ENCODE peak calls at places on chromosome 21, in five cellular contexts. One of them, this sample, is unnamed.
A peak's percentile ranks its signal among the peaks of the same experiment; 100 is the strongest.

GRCh38 chr21:45234127-45234526 is 53.6 kb downstream of the POFUT2 start:
- DNase-seq in PC-9: no peak
- DNase-seq in fibroblast of lung: no peak
- DNase-seq in neural progenitor cell: no peak
- DNase-seq in HCT116: no peak
- DNase-seq in this sample: no peak

GRCh38 chr21:17818158-17819113 is 720 bp downstream of the C21orf91 start:
- DNase-seq in PC-9: peak; percentile 29
- DNase-seq in fibroblast of lung: peak; percentile 40
- DNase-seq in neural progenitor cell: peak; percentile 76
- DNase-seq in HCT116: no peak
- DNase-seq in this sample: no peak

GRCh38 chr21:45459171-45460010 is 54.4 kb downstream of the COL18A1 start:
- DNase-seq in PC-9: no peak
- DNase-seq in fibroblast of lung: no peak
- DNase-seq in neural progenitor cell: no peak
- DNase-seq in HCT116: no peak
- DNase-seq in this sample: no peak

GRCh38 chr21:29449306-29449940 is 150.7 kb downstream of the BACH1 start:
- DNase-seq in PC-9: no peak
- DNase-seq in fibroblast of lung: no peak
- DNase-seq in neural progenitor cell: no peak
- DNase-seq in HCT116: no peak
- DNase-seq in this sample: no peak

GRCh38 chr21:41316641-41317392 is at the start of gene FAM3B:
- DNase-seq in PC-9: peak; percentile 13
- DNase-seq in fibroblast of lung: no peak
- DNase-seq in neural progenitor cell: peak; percentile 69
- DNase-seq in HCT116: no peak
- DNase-seq in this sample: no peak

GRCh38 chr21:43361493-43362296 is 65.2 kb downstream of the SIK1 start:
- DNase-seq in PC-9: no peak
- DNase-seq in fibroblast of lung: no peak
- DNase-seq in neural progenitor cell: no peak
- DNase-seq in HCT116: no peak
- DNase-seq in this sample: no peak

GRCh38 chr21:45329261-45330074 is 41.8 kb upstream of the POFUT2 start:
- DNase-seq in PC-9: peak; percentile 46
- DNase-seq in fibroblast of lung: no peak
- DNase-seq in neural progenitor cell: no peak
- DNase-seq in HCT116: no peak
- DNase-seq in this sample: no peak

GRCh38 chr21:45993210-45994085 is 11.9 kb downstream of the COL6A1 start:
- DNase-seq in PC-9: no peak
- DNase-seq in fibroblast of lung: no peak
- DNase-seq in neural progenitor cell: no peak
- DNase-seq in HCT116: no peak
- DNase-seq in this sample: no peak

GRCh38 chr21:42513985-42514882 is 582 bp downstream of the SLC37A1 start:
- DNase-seq in PC-9: peak; percentile 42
- DNase-seq in fibroblast of lung: peak; percentile 24
- DNase-seq in neural progenitor cell: peak; percentile 61
- DNase-seq in HCT116: no peak
- DNase-seq in this sample: no peak

GRCh38 chr21:20856926-20857325 is 141.3 kb upstream of the NCAM2 start:
- DNase-seq in PC-9: no peak
- DNase-seq in fibroblast of lung: no peak
- DNase-seq in neural progenitor cell: no peak
- DNase-seq in HCT116: no peak
- DNase-seq in this sample: no peak

GRCh38 chr21:40324389-40324788 is 457.2 kb downstream of the PCP4 start:
- DNase-seq in PC-9: no peak
- DNase-seq in fibroblast of lung: no peak
- DNase-seq in neural progenitor cell: no peak
- DNase-seq in HCT116: no peak
- DNase-seq in this sample: no peak

GRCh38 chr21:45543371-45543709 is 1.1 kb upstream of the SLC19A1 start:
- DNase-seq in PC-9: no peak
- DNase-seq in fibroblast of lung: no peak
- DNase-seq in neural progenitor cell: no peak
- DNase-seq in HCT116: no peak
- DNase-seq in this sample: no peak

GRCh38 chr21:42931560-42932235 is 6.3 kb upstream of the ERVH48-1 start:
- DNase-seq in PC-9: no peak
- DNase-seq in fibroblast of lung: no peak
- DNase-seq in neural progenitor cell: no peak
- DNase-seq in HCT116: no peak
- DNase-seq in this sample: no peak

GRCh38 chr21:46185717-46186116 is 1.5 kb upstream of the SPATC1L start:
- DNase-seq in PC-9: no peak
- DNase-seq in fibroblast of lung: no peak
- DNase-seq in neural progenitor cell: no peak
- DNase-seq in HCT116: no peak
- DNase-seq in this sample: no peak

GRCh38 chr21:15183712-15184353 is 119.0 kb upstream of the NRIP1 start:
- DNase-seq in PC-9: no peak
- DNase-seq in fibroblast of lung: no peak
- DNase-seq in neural progenitor cell: no peak
- DNase-seq in HCT116: no peak
- DNase-seq in this sample: no peak

GRCh38 chr21:45456014-45456835 is 51.3 kb downstream of the COL18A1 start:
- DNase-seq in PC-9: no peak
- DNase-seq in fibroblast of lung: no peak
- DNase-seq in neural progenitor cell: no peak
- DNase-seq in HCT116: no peak
- DNase-seq in this sample: no peak

GRCh38 chr21:46515109-46515508 is 56.4 kb downstream of the DIP2A start:
- DNase-seq in PC-9: no peak
- DNase-seq in fibroblast of lung: peak; percentile 35
- DNase-seq in neural progenitor cell: no peak
- DNase-seq in HCT116: no peak
- DNase-seq in this sample: no peak

GRCh38 chr21:23740463-23740862 is 1866.8 kb downstream of the MRPL39 start:
- DNase-seq in PC-9: no peak
- DNase-seq in fibroblast of lung: no peak
- DNase-seq in neural progenitor cell: no peak
- DNase-seq in HCT116: no peak
- DNase-seq in this sample: no peak

GRCh38 chr21:45469273-45470086 is 64.5 kb downstream of the COL18A1 start:
- DNase-seq in PC-9: no peak
- DNase-seq in fibroblast of lung: no peak
- DNase-seq in neural progenitor cell: peak; percentile 83
- DNase-seq in HCT116: no peak
- DNase-seq in this sample: no peak

GRCh38 chr21:41631564-41632461 is 123.9 kb upstream of the TMPRSS2 start:
- DNase-seq in PC-9: peak; percentile 91
- DNase-seq in fibroblast of lung: peak; percentile 53
- DNase-seq in neural progenitor cell: no peak
- DNase-seq in HCT116: no peak
- DNase-seq in this sample: no peak

GRCh38 chr21:29656504-29657227 is 283.1 kb downstream of the GRIK1 start:
- DNase-seq in PC-9: peak; percentile 2
- DNase-seq in fibroblast of lung: peak; percentile 98
- DNase-seq in neural progenitor cell: no peak
- DNase-seq in HCT116: no peak
- DNase-seq in this sample: no peak

GRCh38 chr21:41816583-41817165 is 49.8 kb upstream of the RIPK4 start:
- DNase-seq in PC-9: peak; percentile 19
- DNase-seq in fibroblast of lung: peak; percentile 42
- DNase-seq in neural progenitor cell: peak; percentile 77
- DNase-seq in HCT116: no peak
- DNase-seq in this sample: no peak

GRCh38 chr21:43864313-43864805 is 664 bp upstream of the AGPAT3 start:
- DNase-seq in PC-9: peak; percentile 54
- DNase-seq in fibroblast of lung: peak; percentile 21
- DNase-seq in neural progenitor cell: peak; percentile 47
- DNase-seq in HCT116: peak; percentile 60
- DNase-seq in this sample: no peak

GRCh38 chr21:30348506-30348905 is at the start of gene KRTAP23-1:
- DNase-seq in PC-9: no peak
- DNase-seq in fibroblast of lung: no peak
- DNase-seq in neural progenitor cell: no peak
- DNase-seq in HCT116: no peak
- DNase-seq in this sample: no peak

GRCh38 chr21:8993284-8993942 is 1528.0 kb upstream of the TPTE start:
- DNase-seq in PC-9: no peak
- DNase-seq in fibroblast of lung: no peak
- DNase-seq in neural progenitor cell: no peak
- DNase-seq in HCT116: no peak
- DNase-seq in this sample: no peak
- H3K9me3 ChIP-seq in PC-9: no peaks in the 10 kb centered on the region
- H3K9me3 ChIP-seq in fibroblast of lung: peaks cover 11% of the 10 kb centered on the region
- H3K9me3 ChIP-seq in neural progenitor cell: peaks cover 52% of the 10 kb centered on the region
- H3K9me3 ChIP-seq in HCT116: peaks cover 41% of the 10 kb centered on the region
- H3K9me3 ChIP-seq in this sample: no peaks in the 10 kb centered on the region

DNA sequence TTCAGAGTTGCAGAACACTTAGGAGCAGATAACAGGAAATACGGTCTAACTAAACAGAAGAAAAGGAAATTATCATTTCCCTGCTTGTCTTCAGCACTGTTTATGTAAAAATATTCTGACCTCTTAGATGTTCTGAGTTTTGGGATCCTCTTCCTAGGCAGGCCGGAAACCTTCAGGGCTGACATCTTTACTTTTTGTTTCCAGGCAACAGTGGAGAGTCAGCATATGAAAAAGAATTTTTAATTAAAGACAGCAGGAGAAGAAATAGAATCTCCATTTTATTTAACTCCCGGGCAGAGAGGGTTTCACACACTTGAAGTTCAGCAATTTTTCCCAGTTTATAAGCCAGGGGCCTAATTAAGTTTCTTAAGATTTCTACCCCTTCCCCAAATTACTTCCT is 5.1 kb upstream of the RIPPLY3 start:
- DNase-seq in PC-9: no peak
- DNase-seq in fibroblast of lung: no peak
- DNase-seq in neural progenitor cell: no peak
- DNase-seq in HCT116: no peak
- DNase-seq in this sample: peak; percentile 89
- TF ChIP-seq EZH2 in PC-9: no peak
- TF ChIP-seq EZH2 in fibroblast of lung: no peak
- TF ChIP-seq EZH2 in neural progenitor cell: no peak
- TF ChIP-seq EZH2 in HCT116: no peak
- TF ChIP-seq EZH2 in this sample: no peak

DNA sequence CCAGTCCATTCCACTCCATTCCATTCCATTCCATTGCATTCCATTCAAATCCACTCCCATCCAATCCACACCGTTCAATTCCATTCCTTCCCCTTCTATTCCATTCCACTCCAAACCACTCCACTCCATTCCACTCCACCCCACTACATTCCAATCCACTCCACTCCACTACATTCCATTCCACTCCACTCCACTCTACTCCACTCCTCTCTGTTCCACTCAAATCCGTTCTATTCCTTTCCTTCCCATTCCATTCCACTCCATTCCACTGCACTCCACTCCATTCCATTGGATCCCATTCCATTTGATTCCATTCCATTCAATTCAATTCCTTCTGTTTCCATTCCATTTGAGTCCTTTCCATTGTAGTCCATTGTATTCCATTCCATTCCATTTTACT is 2568.3 kb upstream of the TPTE start:
- DNase-seq in PC-9: no peak
- DNase-seq in fibroblast of lung: no peak
- DNase-seq in neural progenitor cell: no peak
- DNase-seq in HCT116: no peak
- DNase-seq in this sample: no peak
- H3K9me3 ChIP-seq in PC-9: peaks cover 49% of the 10 kb centered on the region
- H3K9me3 ChIP-seq in fibroblast of lung: peaks cover 30% of the 10 kb centered on the region
- H3K9me3 ChIP-seq in neural progenitor cell: peaks cover 93% of the 10 kb centered on the region
- H3K9me3 ChIP-seq in HCT116: peaks cover 100% of the 10 kb centered on the region
- H3K9me3 ChIP-seq in this sample: peaks cover 38% of the 10 kb centered on the region

GRCh38 chr21:31624961-31625491 is 34.5 kb upstream of the SOD1 start:
- DNase-seq in PC-9: no peak
- DNase-seq in fibroblast of lung: no peak
- DNase-seq in neural progenitor cell: no peak
- DNase-seq in HCT116: no peak
- DNase-seq in this sample: no peak

GRCh38 chr21:31622397-31622796 is 37.1 kb upstream of the SOD1 start:
- DNase-seq in PC-9: no peak
- DNase-seq in fibroblast of lung: no peak
- DNase-seq in neural progenitor cell: no peak
- DNase-seq in HCT116: no peak
- DNase-seq in this sample: no peak

GRCh38 chr21:31618696-31619430 is 40.6 kb upstream of the SOD1 start:
- DNase-seq in PC-9: no peak
- DNase-seq in fibroblast of lung: peak; percentile 6
- DNase-seq in neural progenitor cell: no peak
- DNase-seq in HCT116: no peak
- DNase-seq in this sample: no peak

GRCh38 chr21:31624181-31624580 is 35.3 kb upstream of the SOD1 start:
- DNase-seq in PC-9: no peak
- DNase-seq in fibroblast of lung: no peak
- DNase-seq in neural progenitor cell: no peak
- DNase-seq in HCT116: no peak
- DNase-seq in this sample: no peak

GRCh38 chr21:31623664-31624063 is 35.8 kb upstream of the SOD1 start:
- DNase-seq in PC-9: no peak
- DNase-seq in fibroblast of lung: no peak
- DNase-seq in neural progenitor cell: peak; percentile 50
- DNase-seq in HCT116: no peak
- DNase-seq in this sample: no peak
- TF ChIP-seq EZH2 in PC-9: no peak
- TF ChIP-seq EZH2 in fibroblast of lung: no peak
- TF ChIP-seq EZH2 in neural progenitor cell: no peak
- TF ChIP-seq EZH2 in HCT116: no peak
- TF ChIP-seq EZH2 in this sample: no peak

GRCh38 chr21:26447932-26448331 is 125.2 kb downstream of the CYYR1 start:
- DNase-seq in PC-9: no peak
- DNase-seq in fibroblast of lung: peak; percentile 25
- DNase-seq in neural progenitor cell: no peak
- DNase-seq in HCT116: no peak
- DNase-seq in this sample: no peak
- H3K9me3 ChIP-seq in PC-9: no peaks in the 10 kb centered on the region
- H3K9me3 ChIP-seq in fibroblast of lung: no peaks in the 10 kb centered on the region
- H3K9me3 ChIP-seq in neural progenitor cell: no peaks in the 10 kb centered on the region
- H3K9me3 ChIP-seq in HCT116: no peaks in the 10 kb centered on the region
- H3K9me3 ChIP-seq in this sample: no peaks in the 10 kb centered on the region

GRCh38 chr21:34923626-34924025 is 125.5 kb downstream of the RUNX1 start:
- DNase-seq in PC-9: no peak
- DNase-seq in fibroblast of lung: no peak
- DNase-seq in neural progenitor cell: no peak
- DNase-seq in HCT116: no peak
- DNase-seq in this sample: no peak

GRCh38 chr21:34924767-34925425 is 124.2 kb downstream of the RUNX1 start:
- DNase-seq in PC-9: no peak
- DNase-seq in fibroblast of lung: no peak
- DNase-seq in neural progenitor cell: no peak
- DNase-seq in HCT116: no peak
- DNase-seq in this sample: no peak

GRCh38 chr21:34924194-34924593 is 124.9 kb downstream of the RUNX1 start:
- DNase-seq in PC-9: no peak
- DNase-seq in fibroblast of lung: no peak
- DNase-seq in neural progenitor cell: no peak
- DNase-seq in HCT116: no peak
- DNase-seq in this sample: no peak

GRCh38 chr21:34922487-34922886 is 126.6 kb downstream of the RUNX1 start:
- DNase-seq in PC-9: no peak
- DNase-seq in fibroblast of lung: no peak
- DNase-seq in neural progenitor cell: no peak
- DNase-seq in HCT116: no peak
- DNase-seq in this sample: no peak

GRCh38 chr21:34923202-34923601 is 125.9 kb downstream of the RUNX1 start:
- DNase-seq in PC-9: no peak
- DNase-seq in fibroblast of lung: no peak
- DNase-seq in neural progenitor cell: no peak
- DNase-seq in HCT116: no peak
- DNase-seq in this sample: no peak
- TF ChIP-seq EZH2 in PC-9: no peak
- TF ChIP-seq EZH2 in fibroblast of lung: no peak
- TF ChIP-seq EZH2 in neural progenitor cell: no peak
- TF ChIP-seq EZH2 in HCT116: no peak
- TF ChIP-seq EZH2 in this sample: no peak

GRCh38 chr21:22343303-22343702 is 1345.1 kb downstream of the NCAM2 start:
- DNase-seq in PC-9: no peak
- DNase-seq in fibroblast of lung: no peak
- DNase-seq in neural progenitor cell: no peak
- DNase-seq in HCT116: no peak
- DNase-seq in this sample: no peak
- H3K9me3 ChIP-seq in PC-9: no peaks in the 10 kb centered on the region
- H3K9me3 ChIP-seq in fibroblast of lung: no peaks in the 10 kb centered on the region
- H3K9me3 ChIP-seq in neural progenitor cell: no peaks in the 10 kb centered on the region
- H3K9me3 ChIP-seq in HCT116: peaks cover 6% of the 10 kb centered on the region
- H3K9me3 ChIP-seq in this sample: no peaks in the 10 kb centered on the region